ENCODE peak calls at places on chromosomes 7 and 10, in six cellular contexts. T is right cardiac atrium; G is CD4-positive, CD25-positive, alpha-beta regulatory T cell; R is IMR-90; X is uterus; U is cardiac muscle cell. N is an unnamed sample.

GRCh38 chr10:14039968-14040668 is 290.6 kb downstream of the FRMD4A start:
- DNase-seq in X (no peak), U (peak), G (no peak), R (peak), T (no peak), N (no peak)

GRCh38 chr7:47535704-47536628 is 45.9 kb downstream of the TNS3 start:
- DNase-seq in R (no peak), G (no peak), X (no peak), T (no peak), U (no peak), N (no peak)

GRCh38 chr10:78261291-78261690 is 227.6 kb downstream of the RPS24 start:
- DNase-seq in X (no peak), G (no peak), U (no peak), T (no peak), R (no peak), N (no peak)

GRCh38 chr7:63899691-63900393 is 98.8 kb upstream of the ZNF722 start:
- DNase-seq in X (peak), R (no peak), G (peak), U (no peak), T (peak), N (no peak)

GRCh38 chr7:43077732-43078391 is 34.6 kb upstream of the HECW1 start:
- DNase-seq in R (peak), X (no peak), T (no peak), U (peak), G (peak), N (no peak)

GRCh38 chr10:117204316-117204715 is 7.0 kb downstream of the KCNK18 start:
- DNase-seq in R (no peak), X (no peak), T (no peak), G (no peak), U (no peak), N (no peak)

GRCh38 chr7:68461430-68461829 is 1136.8 kb upstream of the AUTS2 start:
- DNase-seq in U (peak), X (no peak), R (no peak), G (no peak), T (no peak), N (no peak)

GRCh38 chr10:79176052-79176501 is 107.3 kb downstream of the ZMIZ1 start:
- DNase-seq in R (peak), T (no peak), U (no peak), G (no peak), X (no peak), N (no peak)

GRCh38 chr7:155756322-155756721 is 55.9 kb downstream of the SHH start:
- DNase-seq in X (no peak), T (no peak), R (no peak), G (no peak), U (no peak), N (no peak)
- H3K4me3 ChIP-seq in X (no peak), T (no peak), R (no peak), G (no peak), U (no peak), N (no peak)

DNA sequence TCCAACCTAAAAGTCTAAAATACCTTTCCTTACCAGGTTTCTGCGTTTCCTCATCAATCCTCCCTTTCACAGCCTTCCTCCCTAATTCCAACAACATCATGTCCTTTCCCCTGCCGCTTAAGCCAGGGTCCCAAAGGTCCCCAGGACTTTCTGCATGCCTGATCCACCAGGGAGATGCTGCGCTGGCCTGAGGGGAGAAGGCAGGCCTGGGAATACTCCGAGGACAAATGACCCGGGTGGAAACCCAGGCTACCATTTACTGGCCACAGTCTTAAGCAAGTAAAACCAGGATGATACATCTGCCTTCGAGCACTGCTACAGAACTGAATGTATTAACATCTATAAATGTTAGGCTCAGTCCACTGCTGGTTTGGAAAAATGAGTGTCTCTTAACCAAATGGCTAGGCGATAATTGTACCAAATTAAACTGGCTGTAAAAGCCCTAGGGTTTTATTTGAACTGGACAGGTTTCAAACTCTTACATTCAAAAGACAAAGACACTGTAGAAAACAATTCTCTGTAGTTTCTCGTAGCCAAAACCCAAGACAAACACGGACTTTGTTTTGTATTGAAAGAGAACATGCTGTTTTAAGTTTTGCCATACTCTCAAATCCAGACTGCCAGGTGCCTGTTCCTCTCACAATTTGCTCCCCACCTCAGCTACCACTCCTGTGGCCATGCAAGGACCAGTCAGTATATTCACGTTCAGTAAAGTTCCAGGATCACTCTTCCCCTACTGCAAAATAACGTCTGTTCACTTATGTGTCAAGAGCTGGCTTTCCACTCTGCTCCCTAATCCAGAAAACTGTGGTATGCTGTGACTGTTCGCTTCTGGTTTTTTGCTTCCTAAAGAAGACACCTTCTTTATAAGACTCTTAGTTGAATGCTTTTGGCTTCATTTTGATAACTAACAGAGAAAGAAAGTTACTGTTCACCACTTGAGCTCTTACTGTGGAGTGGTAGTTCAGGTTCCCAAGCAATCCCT is 145.7 kb downstream of the RNF216 start:
- DNase-seq in T (no peak), U (peak), G (no peak), X (no peak), R (no peak), N (no peak)
- H3K27ac ChIP-seq in T (peak), U (peak), G (no peak), X (peak), R (peak), N (peak)

DNA sequence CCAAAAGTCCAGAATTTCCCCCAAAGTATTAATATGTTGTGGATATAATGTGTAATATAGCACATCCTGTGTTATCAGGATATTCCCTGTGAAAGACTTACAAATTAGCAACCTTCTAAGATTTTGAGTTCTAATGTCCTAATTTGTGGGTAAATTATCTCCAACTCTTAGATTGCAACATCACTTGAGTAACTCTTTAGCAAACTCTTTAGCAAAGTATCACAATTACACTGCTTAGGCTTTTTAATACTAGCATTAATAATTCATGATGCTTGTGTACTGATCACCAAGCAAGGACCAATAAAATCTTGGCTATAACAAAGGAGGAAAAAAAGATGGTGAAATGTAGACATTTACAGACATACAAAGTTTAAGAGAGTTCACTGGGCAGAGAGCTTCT is 27.7 kb downstream of the HIP1 start:
- DNase-seq in X (no peak), R (no peak), T (no peak), G (no peak), U (peak), N (no peak)
- H3K4me3 ChIP-seq in X (no peak), R (no peak), T (no peak), G (no peak), U (no peak), N (no peak)

GRCh38 chr7:5508698-5509097 is 85.1 kb upstream of the TNRC18 start:
- DNase-seq in T (no peak), U (no peak), R (no peak), X (no peak), G (no peak), N (no peak)
- H3K27ac ChIP-seq in T (no peak), U (no peak), R (no peak), X (no peak), G (no peak), N (no peak)

DNA sequence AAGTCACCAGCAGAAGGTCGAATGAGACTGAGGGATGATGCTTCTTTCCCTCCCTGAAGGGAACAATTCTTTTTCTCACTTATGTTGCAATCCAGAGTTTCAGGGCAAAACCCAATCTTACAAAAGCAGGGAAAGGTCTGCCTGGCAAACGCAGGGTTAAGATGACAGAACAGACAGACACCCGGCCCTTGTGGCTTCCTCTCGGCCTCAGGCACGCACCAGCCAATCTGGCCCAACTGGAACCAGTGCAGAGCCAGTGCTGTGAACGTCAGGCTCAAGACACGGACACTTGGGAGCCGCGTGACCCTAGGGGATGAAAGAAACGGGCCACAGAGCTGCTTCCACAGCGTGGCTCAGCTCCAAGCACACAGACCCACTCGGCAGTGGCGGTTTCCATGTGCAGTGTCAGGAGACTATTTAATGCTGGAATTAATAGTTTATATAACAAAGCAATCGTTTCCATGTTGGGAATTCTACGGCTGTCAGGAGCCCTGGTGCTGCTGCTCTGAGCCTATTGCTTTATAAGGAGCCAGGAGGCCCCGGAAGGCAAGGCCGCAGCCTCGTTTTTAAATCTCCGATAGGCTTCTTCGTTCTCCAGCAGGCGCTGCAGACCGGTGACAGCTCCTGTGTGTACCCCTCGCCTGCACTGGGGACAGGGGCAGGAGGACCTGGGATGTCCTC is 198.4 kb downstream of the DIP2C start:
- DNase-seq in G (no peak), U (peak), T (peak), X (peak), R (peak), N (no peak)
- H3K4me3 ChIP-seq in G (no peak), U (no peak), T (no peak), X (no peak), R (no peak), N (no peak)

GRCh38 chr7:155710035-155710434 is 65.6 kb downstream of the RBM33 start:
- DNase-seq in T (no peak), R (no peak), U (no peak), G (no peak), X (no peak), N (no peak)
- H3K27ac ChIP-seq in T (no peak), R (no peak), U (no peak), G (no peak), X (no peak), N (no peak)

GRCh38 chr10:115795964-115796363 is 477.0 kb downstream of the GFRA1 start:
- DNase-seq in U (no peak), G (no peak), T (no peak), X (no peak), R (no peak), N (no peak)

GRCh38 chr10:115802911-115803310 is 470.1 kb downstream of the GFRA1 start:
- DNase-seq in X (no peak), U (no peak), G (no peak), T (no peak), R (no peak), N (no peak)

GRCh38 chr10:115801987-115802386 is 471.0 kb downstream of the GFRA1 start:
- DNase-seq in T (no peak), X (no peak), G (no peak), U (no peak), R (peak), N (no peak)

DNA sequence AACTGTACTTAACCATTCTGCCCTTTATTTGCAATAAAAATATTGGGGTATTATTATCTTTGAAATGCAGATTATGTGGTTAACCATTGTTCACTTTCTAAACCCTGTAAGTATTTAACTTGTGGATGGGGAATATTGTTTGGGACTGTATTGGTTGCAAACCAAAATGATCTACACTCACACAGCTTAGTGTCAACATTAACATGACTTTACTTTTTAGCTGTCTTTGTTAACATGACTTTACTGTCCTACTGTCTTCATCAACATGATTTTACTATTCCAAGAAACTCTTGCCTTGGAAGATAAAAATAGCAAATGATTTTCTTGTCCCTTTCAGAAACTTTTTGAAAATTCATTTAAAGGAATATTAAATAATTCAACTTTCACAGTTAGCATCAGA is 471.5 kb downstream of the GFRA1 start:
- DNase-seq in X (no peak), U (no peak), G (no peak), R (no peak), T (no peak), N (no peak)
- H3K4me3 ChIP-seq in X (no peak), U (no peak), G (no peak), R (no peak), T (no peak), N (no peak)

DNA sequence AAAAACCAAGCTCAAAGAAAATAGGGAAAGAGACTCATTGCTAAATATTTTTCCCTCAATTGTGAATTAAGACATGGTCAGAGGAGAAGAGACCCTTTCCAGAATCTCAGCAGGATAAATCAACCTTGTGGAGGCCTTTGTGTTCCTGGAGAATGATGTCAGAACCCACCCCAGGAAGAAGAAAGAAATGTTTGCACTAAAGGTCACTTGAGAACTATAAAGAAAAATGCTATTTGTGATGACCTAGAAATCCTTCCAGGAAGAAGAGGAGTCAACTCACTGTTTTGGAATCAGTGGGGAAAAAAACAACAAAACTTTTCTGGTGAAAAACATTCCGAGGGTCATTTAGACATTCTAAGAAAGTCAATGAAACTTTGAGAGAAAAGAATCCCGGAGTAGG is 129.1 kb upstream of the ANKRD1 start:
- DNase-seq in X (no peak), R (no peak), T (no peak), U (no peak), G (no peak), N (no peak)
- H3K27ac ChIP-seq in X (peak), R (no peak), T (no peak), U (peak), G (no peak), N (no peak)

GRCh38 chr10:17507538-17507937 is 53.1 kb upstream of the ST8SIA6 start:
- DNase-seq in R (no peak), G (no peak), T (no peak), U (no peak), X (no peak), N (no peak)
- H3K4me3 ChIP-seq in R (no peak), G (no peak), T (no peak), U (no peak), X (no peak), N (no peak)

GRCh38 chr10:71620642-71621041 is 98.9 kb downstream of the C10orf105 start:
- DNase-seq in U (no peak), X (no peak), R (no peak), G (no peak), T (no peak), N (no peak)

GRCh38 chr10:71623098-71623985 is 96.2 kb downstream of the C10orf105 start:
- DNase-seq in R (peak), X (peak), T (no peak), G (peak), U (peak), N (peak)

GRCh38 chr10:71621263-71621751 is 98.3 kb downstream of the C10orf105 start:
- DNase-seq in G (no peak), T (peak), X (peak), R (no peak), U (no peak), N (peak)

GRCh38 chr10:71622656-71623055 is 96.9 kb downstream of the C10orf105 start:
- DNase-seq in U (no peak), T (no peak), G (no peak), X (no peak), R (no peak), N (no peak)

DNA sequence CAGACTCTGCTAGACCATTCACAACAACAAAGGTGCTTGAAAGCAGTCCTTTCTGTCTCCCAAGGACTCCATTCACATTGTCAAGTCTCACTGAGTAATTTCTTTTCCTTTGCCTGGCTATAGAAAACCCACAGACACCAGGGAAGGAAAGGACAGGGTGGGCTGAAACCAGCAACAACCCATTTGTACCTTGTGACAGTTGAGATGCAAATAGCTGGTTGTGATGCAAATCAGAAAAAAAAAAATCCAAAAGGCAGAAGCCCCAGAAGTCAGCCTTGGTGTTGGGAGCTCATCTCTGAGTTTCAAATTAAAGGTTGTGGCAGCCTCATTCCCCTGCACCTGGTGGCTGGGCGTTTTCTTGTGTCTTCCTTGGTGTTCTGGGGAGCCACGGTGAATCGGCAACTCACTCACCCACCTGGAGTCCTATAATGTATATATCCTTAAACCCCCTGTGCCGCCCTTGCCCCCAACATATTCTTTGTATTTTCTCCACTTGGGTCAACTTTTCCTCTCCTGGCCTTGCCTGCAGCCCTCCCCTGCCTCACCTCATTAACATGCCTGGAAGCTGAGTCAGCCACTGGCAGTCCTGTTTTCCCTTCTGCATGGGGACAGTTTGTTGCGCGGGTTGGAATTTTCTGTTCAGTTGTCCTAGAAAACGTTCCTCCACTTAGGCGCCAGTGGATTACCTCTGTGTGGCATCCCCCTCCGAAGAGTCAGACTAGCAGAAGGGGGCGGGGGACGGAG is 97.6 kb downstream of the C10orf105 start:
- DNase-seq in G (no peak), U (peak), R (peak), T (no peak), X (peak), N (no peak)
- H3K27ac ChIP-seq in G (no peak), U (no peak), R (no peak), T (no peak), X (peak), N (no peak)